ENCODE peak calls at places on chromosomes 11 and 22, in seven cellular contexts. K, U, R, M, C, F and B are unnamed samples.
A peak's percentile ranks its signal among the peaks of the same experiment; 100 is the strongest.

GRCh38 chr11:70480711-70481110 is 82.4 kb downstream of the CTTN start:
- DNase-seq in K (no peak), U (no peak), R (no peak), M (no peak), C (no peak), F (no peak), B (no peak)

GRCh38 chr11:132114185-132114584 is 743.8 kb downstream of the NTM start:
- DNase-seq in K (no peak), U (no peak), R (no peak), M (peak; percentile 60), C (no peak), F (no peak), B (no peak)

GRCh38 chr11:2587132-2587930 is 112.5 kb downstream of the KCNQ1OT1 start:
- DNase-seq in K (peak; percentile 4), U (no peak), R (no peak), M (peak; percentile 14), C (no peak), F (peak; percentile 10), B (peak; percentile 8)

GRCh38 chr11:119810478-119811232 is 81.7 kb upstream of the NECTIN1 start:
- DNase-seq in K (no peak), U (no peak), R (no peak), M (no peak), C (no peak), F (no peak), B (no peak)

GRCh38 chr11:45926001-45926401 is 3.5 kb downstream of the LARGE2 start:
- DNase-seq in K (no peak), U (no peak), R (no peak), M (no peak), C (no peak), F (no peak), B (no peak)

GRCh38 chr11:70674605-70675004 is 276.3 kb downstream of the CTTN start:
- DNase-seq in K (no peak), U (no peak), R (no peak), M (no peak), C (no peak), F (no peak), B (no peak)

GRCh38 chr11:43944761-43945311 is 2.4 kb downstream of the C11orf96 start:
- DNase-seq in K (peak; percentile 87), U (no peak), R (peak; percentile 19), M (peak; percentile 72), C (no peak), F (peak; percentile 56), B (peak; percentile 66)

GRCh38 chr11:13962562-13963168 is at the start of gene SPON1:
- DNase-seq in K (no peak), U (no peak), R (no peak), M (peak; percentile 78), C (no peak), F (peak; percentile 30), B (peak; percentile 18)

GRCh38 chr11:33649944-33650343 is 50.7 kb downstream of the C11orf91 start:
- DNase-seq in K (no peak), U (no peak), R (no peak), M (no peak), C (no peak), F (no peak), B (no peak)

GRCh38 chr11:16738949-16739262 is 459 bp downstream of the C11orf58 start:
- DNase-seq in K (no peak), U (no peak), R (no peak), M (no peak), C (no peak), F (no peak), B (no peak)

GRCh38 chr22:48404004-48404403 is 1423.7 kb downstream of the BRD1 start:
- DNase-seq in K (no peak), U (no peak), R (no peak), M (no peak), C (no peak), F (no peak), B (no peak)

GRCh38 chr11:115135936-115136335 is 368.3 kb downstream of the CADM1 start:
- DNase-seq in K (no peak), U (no peak), R (no peak), M (no peak), C (no peak), F (no peak), B (no peak)

GRCh38 chr11:65911682-65912568 is 6.9 kb downstream of the C11orf68 start:
- DNase-seq in K (peak; percentile 61), U (no peak), R (no peak), M (peak; percentile 84), C (no peak), F (no peak), B (no peak)
- TF ChIP-seq POLR2AphosphoS5 in K (no peak), U (no peak), R (no peak), M (peak; percentile 53), C (no peak), F (no peak), B (no peak)

GRCh38 chr22:37196539-37197450 is 8.7 kb upstream of the C1QTNF6 start:
- DNase-seq in K (no peak), U (no peak), R (peak; percentile 83), M (peak; percentile 73), C (no peak), F (no peak), B (no peak)
- TF ChIP-seq TAF1 in K (no peak), U (no peak), R (no peak), M (no peak), C (no peak), F (no peak), B (no peak)

GRCh38 chr11:23755076-23755475 is 741.8 kb upstream of the LUZP2 start:
- DNase-seq in K (no peak), U (no peak), R (no peak), M (no peak), C (no peak), F (no peak), B (no peak)

GRCh38 chr11:23755769-23756168 is 741.1 kb upstream of the LUZP2 start:
- DNase-seq in K (no peak), U (no peak), R (no peak), M (no peak), C (no peak), F (no peak), B (no peak)

GRCh38 chr11:23746896-23747295 is 750.0 kb upstream of the LUZP2 start:
- DNase-seq in K (no peak), U (no peak), R (no peak), M (no peak), C (no peak), F (no peak), B (no peak)

GRCh38 chr11:23751280-23751679 is 745.6 kb upstream of the LUZP2 start:
- DNase-seq in K (no peak), U (no peak), R (no peak), M (no peak), C (no peak), F (no peak), B (no peak)

GRCh38 chr11:23749762-23750430 is 747.0 kb upstream of the LUZP2 start:
- DNase-seq in K (no peak), U (no peak), R (no peak), M (no peak), C (no peak), F (no peak), B (no peak)
- TF ChIP-seq POLR2AphosphoS5 in K (no peak), U (no peak), R (no peak), M (no peak), C (no peak), F (no peak), B (no peak)

GRCh38 chr11:28835790-28836189 is 727.6 kb downstream of the METTL15 start:
- DNase-seq in K (no peak), U (no peak), R (no peak), M (no peak), C (no peak), F (no peak), B (no peak)

GRCh38 chr11:28836285-28837081 is 728.3 kb downstream of the METTL15 start:
- DNase-seq in K (no peak), U (no peak), R (peak; percentile 90), M (no peak), C (no peak), F (no peak), B (no peak)

GRCh38 chr11:28835317-28835716 is 727.1 kb downstream of the METTL15 start:
- DNase-seq in K (no peak), U (no peak), R (no peak), M (no peak), C (no peak), F (no peak), B (no peak)

GRCh38 chr11:28837599-28837998 is 729.4 kb downstream of the METTL15 start:
- DNase-seq in K (no peak), U (no peak), R (no peak), M (no peak), C (no peak), F (no peak), B (no peak)

GRCh38 chr11:28838741-28839140 is 730.6 kb downstream of the METTL15 start:
- DNase-seq in K (no peak), U (no peak), R (no peak), M (no peak), C (no peak), F (no peak), B (no peak)
- TF ChIP-seq TAF1 in K (no peak), U (no peak), R (no peak), M (no peak), C (no peak), F (no peak), B (no peak)

GRCh38 chr11:123055132-123055924 is 6.6 kb downstream of the HSPA8 start:
- DNase-seq in K (no peak), U (no peak), R (no peak), M (no peak), C (no peak), F (no peak), B (no peak)
- TF ChIP-seq POLR2AphosphoS5 in K (peak; percentile 55), U (no peak), R (no peak), M (peak; percentile 43), C (peak; percentile 40), F (peak; percentile 41), B (peak; percentile 52)